ENCODE peak calls at places on chromosomes 6 and 20, in six cellular contexts. Z, Q, T, K, N and H are unnamed samples.

GRCh38 chr6:106170030-106170791 is 84.1 kb downstream of the PRDM1 start:
- DNase-seq in Z (no peak), Q (no peak), T (no peak), K (no peak), N (no peak), H (no peak)

GRCh38 chr20:47418061-47418616 is 61.6 kb upstream of the ZMYND8 start:
- DNase-seq in Z (no peak), Q (no peak), T (no peak), K (no peak), N (no peak), H (no peak)

GRCh38 chr6:133062077-133062476 is 179.1 kb upstream of the EYA4 start:
- DNase-seq in Z (no peak), Q (peak; percentile 100), T (no peak), K (no peak), N (no peak), H (no peak)

GRCh38 chr20:21574443-21574842 is 60.6 kb upstream of the NKX2-2 start:
- DNase-seq in Z (no peak), Q (no peak), T (no peak), K (no peak), N (no peak), H (no peak)

GRCh38 chr20:19618711-19619110 is 139.3 kb upstream of the RIN2 start:
- DNase-seq in Z (no peak), Q (no peak), T (no peak), K (no peak), N (no peak), H (no peak)

GRCh38 chr6:9646346-9647042 is 768.4 kb downstream of the TFAP2A start:
- DNase-seq in Z (no peak), Q (peak; percentile 1), T (peak; percentile 50), K (no peak), N (peak; percentile 54), H (peak; percentile 78)

GRCh38 chr20:31838646-31839292 is 6.6 kb downstream of the FOXS1 start:
- DNase-seq in Z (no peak), Q (no peak), T (no peak), K (no peak), N (no peak), H (peak; percentile 37)

GRCh38 chr6:122530440-122531046 is 58.9 kb upstream of the SERINC1 start:
- DNase-seq in Z (peak; percentile 60), Q (peak; percentile 74), T (peak; percentile 81), K (peak; percentile 15), N (peak; percentile 62), H (peak; percentile 76)

GRCh38 chr6:79813854-79814477 is 133.4 kb downstream of the ELOVL4 start:
- DNase-seq in Z (peak; percentile 60), Q (peak; percentile 68), T (peak; percentile 70), K (peak; percentile 7), N (peak; percentile 40), H (peak; percentile 73)

GRCh38 chr6:157326979-157327378 is 3.7 kb upstream of the TMEM242 start:
- DNase-seq in Z (no peak), Q (no peak), T (no peak), K (no peak), N (no peak), H (no peak)

GRCh38 chr20:60100780-60101179 is 142.6 kb downstream of the CDH26 start:
- DNase-seq in Z (peak; percentile 46), Q (no peak), T (no peak), K (no peak), N (no peak), H (no peak)

GRCh38 chr6:166760288-166760687 is 133.2 kb upstream of the RPS6KA2 start:
- DNase-seq in Z (peak; percentile 21), Q (no peak), T (no peak), K (no peak), N (no peak), H (no peak)

GRCh38 chr20:31707994-31708744 is 14.5 kb downstream of the BCL2L1 start:
- DNase-seq in Z (peak; percentile 92), Q (no peak), T (no peak), K (no peak), N (no peak), H (no peak)

GRCh38 chr20:33576432-33576883 is 85.7 kb upstream of the C20orf144 start:
- DNase-seq in Z (no peak), Q (peak; percentile 20), T (no peak), K (no peak), N (no peak), H (no peak)

GRCh38 chr6:142796571-142796970 is 148.4 kb downstream of the HIVEP2 start:
- DNase-seq in Z (no peak), Q (peak; percentile 31), T (peak; percentile 54), K (no peak), N (no peak), H (no peak)

GRCh38 chr20:50607436-50607835 is 83.9 kb downstream of the RIPOR3 start:
- DNase-seq in Z (no peak), Q (no peak), T (no peak), K (no peak), N (no peak), H (no peak)

GRCh38 chr6:85432554-85432953 is 17.3 kb upstream of the NT5E start:
- DNase-seq in Z (no peak), Q (no peak), T (no peak), K (no peak), N (no peak), H (peak; percentile 54)

GRCh38 chr20:34458631-34459030 is 57.6 kb upstream of the DYNLRB1 start:
- DNase-seq in Z (no peak), Q (peak; percentile 48), T (no peak), K (no peak), N (no peak), H (peak; percentile 51)

GRCh38 chr6:106098383-106099234 is 12.5 kb downstream of the PRDM1 start:
- DNase-seq in Z (no peak), Q (peak; percentile 88), T (no peak), K (no peak), N (peak; percentile 69), H (peak; percentile 71)

GRCh38 chr6:83168556-83168955 is 24.5 kb downstream of the PGM3 start:
- DNase-seq in Z (no peak), Q (no peak), T (no peak), K (no peak), N (peak; percentile 58), H (no peak)

GRCh38 chr6:166541876-166542579 is 44.5 kb downstream of the RAMACL start:
- DNase-seq in Z (no peak), Q (no peak), T (no peak), K (no peak), N (no peak), H (no peak)

GRCh38 chr20:57964011-57964862 is 254.4 kb upstream of the PMEPA1 start:
- DNase-seq in Z (no peak), Q (no peak), T (no peak), K (no peak), N (peak; percentile 11), H (no peak)

GRCh38 chr6:46254331-46254730 is 83.6 kb upstream of the ENPP5 start:
- DNase-seq in Z (no peak), Q (no peak), T (no peak), K (no peak), N (no peak), H (no peak)

DNA sequence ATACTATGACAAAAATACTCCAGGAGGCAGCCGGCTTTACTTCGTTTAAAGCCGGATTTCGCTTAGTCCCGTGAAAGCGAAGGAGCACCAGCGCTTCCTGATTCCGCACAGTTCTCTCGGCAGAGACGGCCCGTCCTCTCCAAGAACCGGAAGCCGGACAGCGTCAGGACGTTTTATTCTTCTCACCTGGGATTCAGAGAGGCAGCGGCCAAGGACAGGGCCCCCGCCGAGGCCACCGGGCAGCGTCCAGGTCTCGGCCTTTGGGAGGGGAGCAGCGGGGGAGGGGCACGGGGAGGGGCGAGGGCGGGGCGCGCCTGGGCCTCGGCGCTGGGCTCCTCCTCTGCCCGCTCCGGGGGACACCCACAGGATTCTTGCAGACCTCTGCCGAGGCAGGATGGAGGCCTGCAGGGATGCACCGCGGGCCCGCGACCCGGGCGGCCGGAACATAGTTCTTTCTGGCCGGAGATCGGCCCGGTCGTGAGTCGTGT is 2.8 kb upstream of the DIDO1 start:
- DNase-seq in Z (peak; percentile 64), Q (peak; percentile 56), T (peak; percentile 52), K (no peak), N (peak; percentile 59), H (peak; percentile 54)
- H3K4me3 ChIP-seq in Z (no peak overlapping the region), Q (peak overlapping the region; percentile 54), T (peak overlapping the region; percentile 35), K (peak overlapping the region; percentile 47), N (peak overlapping the region; percentile 48), H (peak overlapping the region; percentile 58)

GRCh38 chr6:108114861-108115597 is 40.5 kb upstream of the OSTM1 start:
- DNase-seq in Z (peak; percentile 14), Q (peak; percentile 59), T (peak; percentile 77), K (no peak), N (peak; percentile 58), H (peak; percentile 71)
- TF ChIP-seq EZH2 in Z (peak; percentile 63), Q (peak; percentile 79), T (no peak), K (peak; percentile 88), N (no peak), H (no peak)

GRCh38 chr20:9576695-9577094 is 62.3 kb downstream of the LAMP5 start:
- DNase-seq in Z (no peak), Q (no peak), T (peak; percentile 11), K (no peak), N (no peak), H (no peak)

GRCh38 chr20:9582137-9582536 is 67.7 kb downstream of the LAMP5 start:
- DNase-seq in Z (no peak), Q (no peak), T (no peak), K (no peak), N (no peak), H (no peak)

GRCh38 chr20:9583151-9583550 is 68.8 kb downstream of the LAMP5 start:
- DNase-seq in Z (no peak), Q (no peak), T (no peak), K (no peak), N (no peak), H (no peak)

GRCh38 chr20:9578584-9578983 is 64.2 kb downstream of the LAMP5 start:
- DNase-seq in Z (no peak), Q (no peak), T (no peak), K (no peak), N (no peak), H (no peak)

DNA sequence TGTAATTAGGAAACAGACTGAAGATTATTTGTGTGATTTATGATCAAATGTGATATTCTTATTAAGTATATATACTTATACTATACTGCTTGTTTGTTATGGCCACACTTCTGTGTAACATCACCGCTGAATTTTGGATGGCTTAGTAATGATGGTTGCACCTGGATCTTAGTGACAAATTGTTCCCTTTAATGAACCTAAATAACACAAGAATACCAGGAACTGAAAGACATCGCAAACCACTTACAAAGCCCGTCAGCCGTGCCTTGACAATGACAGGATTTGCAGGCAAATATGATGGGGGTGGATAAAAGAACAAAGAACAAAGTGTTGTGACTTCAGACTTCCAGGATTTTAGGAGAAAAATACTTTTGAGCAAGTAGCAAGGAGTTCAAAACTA is 67.1 kb downstream of the LAMP5 start:
- DNase-seq in Z (no peak), Q (no peak), T (no peak), K (no peak), N (no peak), H (no peak)
- H3K4me3 ChIP-seq in Z (no peak overlapping the region), Q (no peak overlapping the region), T (no peak overlapping the region), K (no peak overlapping the region), N (no peak overlapping the region), H (no peak overlapping the region)

DNA sequence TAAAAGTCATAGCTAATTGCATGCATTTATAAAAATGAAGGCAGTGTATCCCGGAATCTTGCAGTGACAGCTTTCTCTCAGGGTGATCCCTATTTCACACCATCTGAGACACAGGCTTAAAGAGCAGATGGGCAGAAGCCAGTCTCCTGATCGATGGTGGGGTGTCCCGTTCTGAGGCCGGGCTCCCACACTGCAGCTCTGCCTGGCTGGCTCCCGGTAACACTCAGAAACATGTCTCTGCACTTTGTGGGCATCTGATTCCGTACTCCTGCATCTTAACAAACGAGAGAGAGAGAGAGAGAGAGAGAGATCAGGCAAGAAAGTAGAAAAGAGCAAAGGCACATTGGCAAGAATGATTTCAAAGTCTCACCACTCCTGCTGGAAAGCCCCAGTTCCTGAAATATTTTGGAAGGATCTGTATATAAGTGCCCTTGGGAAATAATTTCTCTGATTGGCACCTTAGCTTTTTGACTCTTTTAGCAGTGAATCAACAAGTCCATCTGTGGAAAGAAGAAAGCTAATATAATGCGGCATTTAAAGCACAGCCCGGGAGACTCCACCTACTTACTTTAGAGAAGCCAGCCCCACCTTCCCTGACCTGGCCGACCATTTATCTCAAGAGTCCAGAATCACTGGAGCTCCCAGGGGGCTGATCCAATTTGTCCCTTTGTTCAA is 36.8 kb upstream of the EXOC2 start:
- DNase-seq in Z (no peak), Q (no peak), T (no peak), K (no peak), N (no peak), H (no peak)
- TF ChIP-seq EZH2 in Z (no peak), Q (no peak), T (peak; percentile 25), K (no peak), N (no peak), H (no peak)